ENCODE peak calls at places on chromosomes 12 and 14, in five cellular contexts. Y, U, T, P and G are unnamed samples.
A peak's percentile ranks its signal among the peaks of the same experiment; 100 is the strongest.

GRCh38 chr12:3016191-3016590 is 57.0 kb downstream of the TEAD4 start:
- DNase-seq in T (no peak), P (no peak), Y (no peak), U (no peak), G (no peak)

GRCh38 chr14:74882103-74882920 is 596 bp downstream of the DLST start:
- DNase-seq in U (peak; percentile 70), T (peak; percentile 59), P (peak; percentile 49), Y (peak; percentile 66), G (peak; percentile 73)

GRCh38 chr12:26197832-26198231 is 2.5 kb downstream of the SSPN start:
- DNase-seq in U (no peak), P (no peak), Y (no peak), T (peak; percentile 24), G (no peak)

GRCh38 chr14:30521899-30522736 is 36.8 kb upstream of the G2E3 start:
- DNase-seq in U (peak; percentile 43), T (no peak), Y (peak; percentile 17), P (no peak), G (peak; percentile 64)

GRCh38 chr14:88384653-88385205 is 728 bp upstream of the SPATA7 start:
- DNase-seq in Y (peak; percentile 10), P (no peak), T (no peak), U (no peak), G (no peak)

GRCh38 chr12:14167005-14167628 is 185.7 kb upstream of the GRIN2B start:
- DNase-seq in U (peak; percentile 72), T (peak; percentile 44), P (no peak), Y (peak; percentile 42), G (peak; percentile 7)

GRCh38 chr14:105093426-105094192 is 28.4 kb upstream of the GPR132 start:
- DNase-seq in Y (peak; percentile 83), P (peak; percentile 85), T (peak; percentile 44), U (no peak), G (no peak)

GRCh38 chr12:122473543-122474323 is 27.0 kb downstream of the ZCCHC8 start:
- DNase-seq in P (no peak), U (no peak), Y (peak; percentile 47), T (no peak), G (no peak)

GRCh38 chr14:76510255-76510654 is 134.3 kb downstream of the ESRRB start:
- DNase-seq in U (no peak), Y (no peak), P (no peak), T (no peak), G (no peak)

GRCh38 chr14:75646762-75647161 is 13.9 kb downstream of the ERG28 start:
- DNase-seq in U (no peak), P (peak; percentile 39), T (peak; percentile 22), Y (no peak), G (no peak)

GRCh38 chr12:38585090-38585489 is 268.5 kb downstream of the ALG10B start:
- DNase-seq in U (no peak), T (no peak), P (no peak), Y (peak; percentile 52), G (no peak)

GRCh38 chr12:123055281-123055766 is 74.8 kb downstream of the ARL6IP4 start:
- DNase-seq in T (no peak), Y (no peak), U (no peak), P (no peak), G (no peak)

GRCh38 chr12:28899951-28900350 is 249.1 kb upstream of the FAR2 start:
- DNase-seq in U (no peak), T (no peak), Y (peak; percentile 95), P (no peak), G (no peak)

GRCh38 chr14:74910556-74910955 is 12.5 kb downstream of the RPS6KL1 start:
- DNase-seq in U (no peak), P (no peak), Y (no peak), T (no peak), G (no peak)

GRCh38 chr12:93163260-93164036 is 214.3 kb upstream of the NUDT4 start:
- DNase-seq in T (no peak), U (no peak), P (no peak), Y (no peak), G (no peak)

GRCh38 chr14:100126401-100126800 is 33.0 kb downstream of the DEGS2 start:
- DNase-seq in Y (no peak), U (no peak), P (no peak), T (no peak), G (no peak)

GRCh38 chr12:5438671-5439200 is 6.8 kb downstream of the NTF3 start:
- DNase-seq in T (no peak), P (no peak), Y (no peak), U (no peak), G (no peak)

GRCh38 chr12:109134186-109134917 is 18.0 kb downstream of the ACACB start:
- DNase-seq in Y (peak; percentile 3), U (no peak), T (peak; percentile 74), P (peak; percentile 78), G (no peak)

GRCh38 chr12:32921397-32921796 is 24.8 kb upstream of the PKP2 start:
- DNase-seq in Y (peak; percentile 46), P (no peak), T (no peak), U (no peak), G (no peak)

GRCh38 chr12:120316798-120317257 is 10.8 kb downstream of the PLA2G1B start:
- DNase-seq in Y (peak; percentile 31), P (no peak), U (no peak), T (peak; percentile 52), G (no peak)

GRCh38 chr14:70064111-70064885 is 124.5 kb downstream of the SLC8A3 start:
- DNase-seq in U (no peak), P (no peak), T (no peak), Y (no peak), G (no peak)

GRCh38 chr12:101127521-101128219 is 82.4 kb downstream of the SLC5A8 start:
- DNase-seq in Y (no peak), P (no peak), U (no peak), T (no peak), G (no peak)

GRCh38 chr12:110073049-110073831 is 24.9 kb upstream of the C12orf76 start:
- DNase-seq in U (peak; percentile 54), P (peak; percentile 58), T (peak; percentile 50), Y (peak; percentile 10), G (peak; percentile 64)

GRCh38 chr14:64463873-64464272 is 1.4 kb upstream of the AKAP5 start:
- DNase-seq in P (no peak), T (no peak), U (no peak), Y (no peak), G (no peak)

GRCh38 chr12:93979189-93979588 is 169.2 kb upstream of the PLXNC1 start:
- DNase-seq in Y (peak; percentile 24), P (no peak), T (peak; percentile 26), U (peak; percentile 20), G (no peak)

GRCh38 chr12:6854036-6854435 is 2.1 kb downstream of the USP5 start:
- DNase-seq in Y (no peak), U (no peak), T (no peak), P (no peak), G (no peak)

GRCh38 chr12:87216436-87216835 is 812.8 kb downstream of the C12orf50 start:
- DNase-seq in U (no peak), T (no peak), Y (no peak), P (no peak), G (no peak)

GRCh38 chr12:114481200-114481535 is 75.2 kb upstream of the TBX5 start:
- DNase-seq in T (no peak), Y (no peak), U (no peak), P (no peak), G (no peak)

GRCh38 chr12:48157016-48157888 is at the start of gene ASB8:
- DNase-seq in T (peak; percentile 100), P (peak; percentile 98), Y (peak; percentile 94), U (peak; percentile 99), G (peak; percentile 97)

GRCh38 chr12:68636268-68636667 is 25.6 kb downstream of the RAP1B start:
- DNase-seq in Y (peak; percentile 71), P (no peak), T (no peak), U (no peak), G (no peak)

GRCh38 chr14:91412939-91413338 is 4.7 kb downstream of the CCDC88C start:
- DNase-seq in P (no peak), T (no peak), Y (no peak), U (no peak), G (no peak)

GRCh38 chr14:91414475-91415342 is 2.9 kb downstream of the CCDC88C start:
- DNase-seq in P (no peak), Y (no peak), T (no peak), U (no peak), G (no peak)

GRCh38 chr14:91409991-91410401 is 7.6 kb downstream of the CCDC88C start:
- DNase-seq in P (no peak), U (no peak), T (no peak), Y (no peak), G (peak; percentile 47)

GRCh38 chr14:91413547-91414474 is 3.8 kb downstream of the CCDC88C start:
- DNase-seq in T (no peak), Y (no peak), P (no peak), U (peak; percentile 51), G (peak; percentile 70)

GRCh38 chr14:91410781-91411536 is 6.7 kb downstream of the CCDC88C start:
- DNase-seq in P (no peak), U (peak; percentile 61), Y (no peak), T (no peak), G (peak; percentile 66)
- H3K4me1 ChIP-seq in P (no peaks in the 10 kb centered on the region), U (peaks cover 87% of the 10 kb centered on the region), Y (no peaks in the 10 kb centered on the region), T (no peaks in the 10 kb centered on the region), G (peaks cover 100% of the 10 kb centered on the region)

GRCh38 chr14:20580242-20580641 is 7.6 kb downstream of the RNASE11 start:
- DNase-seq in Y (no peak), U (no peak), T (no peak), P (no peak), G (no peak)
- H3K4me1 ChIP-seq in Y (no peaks in the 10 kb centered on the region), U (no peaks in the 10 kb centered on the region), T (no peaks in the 10 kb centered on the region), P (no peaks in the 10 kb centered on the region), G (no peaks in the 10 kb centered on the region)

DNA sequence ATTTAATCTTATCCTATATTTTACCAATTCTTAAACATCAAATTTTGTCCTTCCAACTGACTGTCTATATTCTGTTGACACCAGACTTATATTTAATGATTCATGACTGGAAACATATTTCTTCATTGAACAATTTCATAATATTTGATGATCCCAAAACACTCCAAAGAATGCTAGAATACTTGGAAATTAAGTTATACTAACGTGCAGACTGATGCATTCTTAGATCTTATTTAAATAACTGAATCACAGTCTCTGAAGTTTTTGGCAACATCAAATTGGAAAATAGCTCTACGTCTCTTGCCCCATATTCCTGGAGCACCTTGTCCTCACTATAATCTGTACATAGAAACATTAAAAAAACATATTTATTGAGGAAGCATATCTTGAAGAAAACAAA is 127.4 kb downstream of the HMGA2 start:
- DNase-seq in U (no peak), P (no peak), Y (no peak), T (no peak), G (no peak)
- H3K4me1 ChIP-seq in U (no peaks in the 10 kb centered on the region), P (no peaks in the 10 kb centered on the region), Y (peaks cover 97% of the 10 kb centered on the region), T (peaks cover 11% of the 10 kb centered on the region), G (no peaks in the 10 kb centered on the region)

DNA sequence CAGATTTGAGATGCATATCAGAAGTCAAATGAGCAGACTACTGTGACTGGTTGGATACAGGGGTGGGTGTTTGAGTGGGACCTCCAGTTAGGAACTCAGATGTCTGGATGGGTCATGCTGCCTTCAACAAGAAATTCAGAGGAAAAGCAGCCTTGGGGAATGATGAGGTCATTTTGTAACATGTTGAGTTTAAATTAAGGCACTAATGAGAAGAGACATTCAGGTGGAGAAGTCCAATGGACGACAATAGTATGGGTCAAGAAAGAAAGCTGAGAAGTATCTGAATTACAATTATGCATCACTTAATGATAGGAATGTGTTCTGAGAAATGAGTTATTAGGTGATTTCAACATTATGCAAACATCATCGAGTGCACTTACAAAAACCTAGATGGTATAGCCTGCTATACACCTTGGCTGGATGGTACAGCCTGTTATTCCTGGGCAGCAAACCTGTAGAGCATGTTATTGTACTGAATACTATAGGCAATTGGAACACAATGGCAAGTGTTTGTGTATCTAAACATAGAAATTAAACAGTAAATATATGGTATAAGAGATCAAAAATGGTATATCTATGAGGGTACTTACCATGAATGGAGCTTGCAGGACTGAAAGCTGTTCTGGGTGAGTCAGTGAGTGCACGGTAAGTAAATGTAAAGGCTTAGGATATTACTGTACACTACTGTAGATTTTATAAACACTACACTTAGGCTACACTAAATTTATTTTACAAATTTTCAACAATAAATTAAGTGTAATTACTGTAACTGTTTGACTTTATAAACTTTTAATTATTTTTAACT is 414.7 kb downstream of the RAD51B start:
- DNase-seq in Y (no peak), U (no peak), P (no peak), T (no peak), G (no peak)
- H3K4me1 ChIP-seq in Y (peaks cover 38% of the 10 kb centered on the region), U (peaks cover 8% of the 10 kb centered on the region), P (no peaks in the 10 kb centered on the region), T (peaks cover 33% of the 10 kb centered on the region), G (no peaks in the 10 kb centered on the region)